ENCODE peak calls at places on chromosomes 5 and 9, in seven cellular contexts. One of them, this sample, is unnamed. For H3K9me3, the result is how much of the 10 kb centered on the place peaks cover.

GRCh38 chr5:43006411-43007202 is 33.5 kb downstream of the ANXA2R start:
- DNase-seq in HCT116: no peak
- DNase-seq in heart left ventricle: no peak
- DNase-seq in pancreas: no peak
- DNase-seq in spleen: peak
- DNase-seq in cardiac muscle cell: no peak
- DNase-seq in transverse colon: no peak
- DNase-seq in this sample: no peak

GRCh38 chr5:79236970-79237734 is 1.2 kb downstream of the JMY start:
- DNase-seq in cardiac muscle cell: peak
- DNase-seq in HCT116: no peak
- DNase-seq in heart left ventricle: peak
- DNase-seq in spleen: peak
- DNase-seq in pancreas: peak
- DNase-seq in transverse colon: peak
- DNase-seq in this sample: peak

GRCh38 chr9:121859646-121860045 is 208.2 kb downstream of the DAB2IP start:
- DNase-seq in HCT116: no peak
- DNase-seq in pancreas: no peak
- DNase-seq in heart left ventricle: no peak
- DNase-seq in spleen: no peak
- DNase-seq in cardiac muscle cell: no peak
- DNase-seq in transverse colon: no peak
- DNase-seq in this sample: no peak

GRCh38 chr5:33994845-33995244 is 10.4 kb upstream of the SLC45A2 start:
- DNase-seq in spleen: no peak
- DNase-seq in pancreas: no peak
- DNase-seq in heart left ventricle: no peak
- DNase-seq in cardiac muscle cell: no peak
- DNase-seq in transverse colon: no peak
- DNase-seq in HCT116: no peak
- DNase-seq in this sample: no peak

GRCh38 chr9:33311953-33312352 is 21.6 kb downstream of the NFX1 start:
- DNase-seq in pancreas: no peak
- DNase-seq in heart left ventricle: no peak
- DNase-seq in cardiac muscle cell: no peak
- DNase-seq in spleen: no peak
- DNase-seq in transverse colon: no peak
- DNase-seq in HCT116: no peak
- DNase-seq in this sample: no peak

GRCh38 chr5:123943136-123943535 is 431.2 kb downstream of the CSNK1G3 start:
- DNase-seq in HCT116: no peak
- DNase-seq in transverse colon: no peak
- DNase-seq in spleen: no peak
- DNase-seq in heart left ventricle: no peak
- DNase-seq in pancreas: no peak
- DNase-seq in cardiac muscle cell: no peak
- DNase-seq in this sample: no peak

GRCh38 chr9:87753313-87753712 is 27.4 kb downstream of the CTSL start:
- DNase-seq in spleen: no peak
- DNase-seq in cardiac muscle cell: no peak
- DNase-seq in HCT116: no peak
- DNase-seq in pancreas: no peak
- DNase-seq in transverse colon: no peak
- DNase-seq in heart left ventricle: no peak
- DNase-seq in this sample: no peak

GRCh38 chr5:120464627-120465280 is 654 bp downstream of the PRR16 start:
- DNase-seq in transverse colon: peak
- DNase-seq in pancreas: peak
- DNase-seq in heart left ventricle: peak
- DNase-seq in HCT116: no peak
- DNase-seq in spleen: peak
- DNase-seq in cardiac muscle cell: peak
- DNase-seq in this sample: peak

GRCh38 chr9:117253256-117253655 is 161.6 kb downstream of the ASTN2 start:
- DNase-seq in HCT116: no peak
- DNase-seq in heart left ventricle: no peak
- DNase-seq in transverse colon: no peak
- DNase-seq in cardiac muscle cell: no peak
- DNase-seq in spleen: no peak
- DNase-seq in pancreas: no peak
- DNase-seq in this sample: no peak

GRCh38 chr5:149397530-149397929 is 18.4 kb upstream of the IL17B start:
- DNase-seq in HCT116: no peak
- DNase-seq in transverse colon: no peak
- DNase-seq in heart left ventricle: no peak
- DNase-seq in spleen: no peak
- DNase-seq in cardiac muscle cell: no peak
- DNase-seq in pancreas: no peak
- DNase-seq in this sample: no peak

GRCh38 chr9:35758475-35759050 is 4.5 kb upstream of the MSMP start:
- DNase-seq in spleen: no peak
- DNase-seq in transverse colon: no peak
- DNase-seq in heart left ventricle: no peak
- DNase-seq in HCT116: no peak
- DNase-seq in pancreas: no peak
- DNase-seq in cardiac muscle cell: no peak
- DNase-seq in this sample: no peak

GRCh38 chr9:137368431-137369110 is 54.4 kb downstream of the EXD3 start:
- DNase-seq in transverse colon: no peak
- DNase-seq in cardiac muscle cell: no peak
- DNase-seq in spleen: peak
- DNase-seq in pancreas: peak
- DNase-seq in HCT116: no peak
- DNase-seq in heart left ventricle: peak
- DNase-seq in this sample: no peak

GRCh38 chr5:392431-392988 is 50.5 kb upstream of the EXOC3 start:
- DNase-seq in pancreas: no peak
- DNase-seq in HCT116: peak
- DNase-seq in cardiac muscle cell: no peak
- DNase-seq in heart left ventricle: no peak
- DNase-seq in spleen: peak
- DNase-seq in transverse colon: no peak
- DNase-seq in this sample: no peak

GRCh38 chr9:124259273-124260078 is 1.7 kb downstream of the NEK6 start:
- DNase-seq in pancreas: peak
- DNase-seq in HCT116: peak
- DNase-seq in cardiac muscle cell: no peak
- DNase-seq in heart left ventricle: peak
- DNase-seq in spleen: peak
- DNase-seq in transverse colon: peak
- DNase-seq in this sample: peak

GRCh38 chr5:34957299-34957698 is 27.9 kb downstream of the DNAJC21 start:
- DNase-seq in transverse colon: no peak
- DNase-seq in cardiac muscle cell: no peak
- DNase-seq in spleen: no peak
- DNase-seq in pancreas: no peak
- DNase-seq in HCT116: no peak
- DNase-seq in heart left ventricle: no peak
- DNase-seq in this sample: no peak

GRCh38 chr5:176614805-176615478 is 5.0 kb upstream of the GPRIN1 start:
- DNase-seq in spleen: no peak
- DNase-seq in heart left ventricle: no peak
- DNase-seq in cardiac muscle cell: no peak
- DNase-seq in HCT116: no peak
- DNase-seq in transverse colon: no peak
- DNase-seq in pancreas: no peak
- DNase-seq in this sample: no peak

GRCh38 chr5:113250341-113250953 is 184.3 kb downstream of the TSSK1B start:
- DNase-seq in heart left ventricle: peak
- DNase-seq in pancreas: no peak
- DNase-seq in spleen: no peak
- DNase-seq in HCT116: no peak
- DNase-seq in cardiac muscle cell: peak
- DNase-seq in transverse colon: peak
- DNase-seq in this sample: no peak

GRCh38 chr9:89022071-89022721 is 30.9 kb downstream of the S1PR3 start:
- DNase-seq in heart left ventricle: no peak
- DNase-seq in HCT116: no peak
- DNase-seq in cardiac muscle cell: peak
- DNase-seq in pancreas: no peak
- DNase-seq in transverse colon: no peak
- DNase-seq in spleen: no peak
- DNase-seq in this sample: no peak

GRCh38 chr9:12759767-12760166 is 15.1 kb upstream of the LURAP1L start:
- DNase-seq in HCT116: no peak
- DNase-seq in cardiac muscle cell: no peak
- DNase-seq in spleen: no peak
- DNase-seq in transverse colon: no peak
- DNase-seq in pancreas: no peak
- DNase-seq in heart left ventricle: no peak
- DNase-seq in this sample: no peak

GRCh38 chr5:141422742-141423291 is 2.0 kb downstream of the PCDHGA11 start:
- DNase-seq in HCT116: no peak
- DNase-seq in spleen: no peak
- DNase-seq in cardiac muscle cell: no peak
- DNase-seq in pancreas: no peak
- DNase-seq in heart left ventricle: no peak
- DNase-seq in transverse colon: no peak
- DNase-seq in this sample: no peak
- H3K9me3 ChIP-seq in HCT116: under half
- H3K9me3 ChIP-seq in spleen: half or more
- H3K9me3 ChIP-seq in cardiac muscle cell: under half
- H3K9me3 ChIP-seq in pancreas: under half
- H3K9me3 ChIP-seq in heart left ventricle: half or more
- H3K9me3 ChIP-seq in transverse colon: half or more
- H3K9me3 ChIP-seq in this sample: half or more

DNA sequence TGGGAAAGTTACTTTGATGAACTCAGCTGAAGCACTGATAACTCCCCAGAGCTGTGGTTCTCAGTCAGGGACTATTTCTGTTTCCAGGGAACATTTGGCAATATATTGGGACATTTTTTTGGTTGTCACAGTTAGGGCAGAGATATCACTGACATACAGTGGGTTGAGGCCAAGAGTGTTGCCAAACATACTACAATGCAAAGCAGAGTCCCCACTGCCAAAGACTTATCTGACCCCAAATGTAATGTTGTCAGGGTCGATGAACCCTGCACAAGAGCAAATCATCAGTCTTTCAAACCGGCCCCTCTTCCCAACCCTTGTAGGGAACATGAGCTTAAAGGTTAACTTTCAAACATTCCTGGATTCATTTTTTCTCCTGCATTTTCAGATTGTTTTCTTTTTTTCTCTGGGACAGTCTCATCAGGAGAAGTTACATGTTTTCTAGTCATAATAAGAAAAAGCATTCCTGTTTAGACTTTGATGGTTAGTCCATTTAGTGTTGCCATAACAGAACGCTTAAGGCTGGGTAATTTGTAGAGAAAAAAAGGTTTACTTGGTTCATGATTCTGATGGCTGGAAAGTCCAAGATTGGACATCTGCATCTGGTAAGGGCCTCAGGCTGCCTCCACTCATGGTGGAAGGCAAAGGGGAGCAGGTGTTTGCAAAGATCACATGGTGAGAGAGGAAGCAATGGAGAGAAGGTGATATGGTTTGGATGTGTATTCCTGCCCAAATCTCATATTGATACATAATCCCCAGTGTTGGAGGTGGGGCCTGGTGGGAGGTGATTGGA is 18.8 kb upstream of the SUB1 start:
- DNase-seq in transverse colon: no peak
- DNase-seq in HCT116: no peak
- DNase-seq in cardiac muscle cell: no peak
- DNase-seq in spleen: no peak
- DNase-seq in pancreas: no peak
- DNase-seq in heart left ventricle: no peak
- DNase-seq in this sample: no peak
- TF ChIP-seq CTCF in transverse colon: no peak
- TF ChIP-seq CTCF in HCT116: no peak
- TF ChIP-seq CTCF in cardiac muscle cell: no peak
- TF ChIP-seq CTCF in spleen: no peak
- TF ChIP-seq CTCF in pancreas: no peak
- TF ChIP-seq CTCF in heart left ventricle: no peak
- TF ChIP-seq CTCF in this sample: no peak

DNA sequence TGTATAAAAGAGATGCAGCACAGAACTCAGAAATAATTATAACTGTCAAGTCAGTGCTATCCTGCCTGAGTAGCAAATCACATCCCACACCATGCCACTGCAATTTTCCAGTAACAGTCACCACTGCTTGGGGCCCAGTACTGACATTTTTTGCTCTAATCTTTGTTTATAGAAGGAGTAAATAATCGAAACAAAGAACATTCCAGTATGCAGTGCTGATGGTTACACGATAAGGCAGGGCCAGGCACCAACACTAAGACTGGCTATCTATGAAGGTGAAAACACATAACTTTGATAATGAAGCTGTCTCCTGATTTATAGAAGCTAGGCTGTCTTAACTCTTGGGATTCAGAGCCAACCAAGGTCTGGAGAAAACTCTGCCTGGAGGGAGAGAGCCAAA is 365.3 kb downstream of the BNC2 start:
- DNase-seq in heart left ventricle: no peak
- DNase-seq in cardiac muscle cell: no peak
- DNase-seq in HCT116: no peak
- DNase-seq in pancreas: no peak
- DNase-seq in spleen: no peak
- DNase-seq in transverse colon: no peak
- DNase-seq in this sample: no peak
- H3K4me3 ChIP-seq in heart left ventricle: no peak
- H3K4me3 ChIP-seq in cardiac muscle cell: no peak
- H3K4me3 ChIP-seq in HCT116: no peak
- H3K4me3 ChIP-seq in pancreas: no peak
- H3K4me3 ChIP-seq in spleen: no peak
- H3K4me3 ChIP-seq in transverse colon: no peak
- H3K4me3 ChIP-seq in this sample: no peak

GRCh38 chr5:178791976-178792375 is 61.5 kb upstream of the ZNF354A start:
- DNase-seq in heart left ventricle: no peak
- DNase-seq in cardiac muscle cell: no peak
- DNase-seq in HCT116: no peak
- DNase-seq in pancreas: peak
- DNase-seq in transverse colon: no peak
- DNase-seq in spleen: no peak
- DNase-seq in this sample: peak

GRCh38 chr5:178794433-178794832 is 64.0 kb upstream of the ZNF354A start:
- DNase-seq in pancreas: peak
- DNase-seq in cardiac muscle cell: no peak
- DNase-seq in spleen: no peak
- DNase-seq in heart left ventricle: no peak
- DNase-seq in transverse colon: no peak
- DNase-seq in HCT116: no peak
- DNase-seq in this sample: no peak

GRCh38 chr5:178793696-178794095 is 63.2 kb upstream of the ZNF354A start:
- DNase-seq in cardiac muscle cell: no peak
- DNase-seq in spleen: no peak
- DNase-seq in transverse colon: no peak
- DNase-seq in heart left ventricle: no peak
- DNase-seq in HCT116: no peak
- DNase-seq in pancreas: peak
- DNase-seq in this sample: peak

GRCh38 chr5:178790371-178790770 is 59.9 kb upstream of the ZNF354A start:
- DNase-seq in transverse colon: no peak
- DNase-seq in cardiac muscle cell: no peak
- DNase-seq in HCT116: no peak
- DNase-seq in spleen: no peak
- DNase-seq in pancreas: peak
- DNase-seq in heart left ventricle: no peak
- DNase-seq in this sample: peak

DNA sequence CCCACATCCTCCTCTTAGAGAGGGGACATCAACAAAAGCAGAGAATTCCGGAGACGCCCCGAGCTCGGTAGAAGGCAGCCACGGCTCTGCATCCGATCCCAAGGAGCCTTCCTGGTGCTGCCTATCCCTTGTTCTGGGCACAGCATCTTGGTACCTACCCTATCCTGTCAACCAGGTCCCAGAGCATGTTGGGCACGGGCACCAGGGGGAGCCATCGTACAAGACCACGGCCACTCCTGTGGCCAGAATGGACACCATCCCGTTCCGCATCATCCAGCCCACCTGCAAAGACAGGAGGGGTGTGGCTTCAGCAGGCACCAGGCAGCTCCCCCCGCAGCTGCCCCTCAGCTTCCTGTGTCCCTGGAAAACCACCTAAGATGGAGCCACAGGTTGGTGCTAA is 62.7 kb upstream of the ZNF354A start:
- DNase-seq in spleen: no peak
- DNase-seq in HCT116: peak
- DNase-seq in cardiac muscle cell: peak
- DNase-seq in pancreas: peak
- DNase-seq in heart left ventricle: no peak
- DNase-seq in transverse colon: peak
- DNase-seq in this sample: peak
- H3K9me3 ChIP-seq in spleen: under half
- H3K9me3 ChIP-seq in HCT116: under half
- H3K9me3 ChIP-seq in cardiac muscle cell: under half
- H3K9me3 ChIP-seq in pancreas: under half
- H3K9me3 ChIP-seq in heart left ventricle: under half
- H3K9me3 ChIP-seq in transverse colon: under half
- H3K9me3 ChIP-seq in this sample: under half

This sample was measured in tibial artery.